ENCODE peak calls at places on chromosomes 13 and 19, in six cellular contexts. One of them, this sample, is unnamed.

GRCh38 chr19:35812220-35813042 is at the start of gene PRODH2:
- DNase-seq in H9: no peak
- DNase-seq in H1: no peak
- DNase-seq in IMR-90: no peak
- DNase-seq in mesenchymal stem cell: no peak
- DNase-seq in neuronal stem cell: no peak
- DNase-seq in this sample: no peak

GRCh38 chr19:371501-372160 is 27.0 kb upstream of the MIER2 start:
- DNase-seq in H9: no peak
- DNase-seq in H1: no peak
- DNase-seq in IMR-90: no peak
- DNase-seq in mesenchymal stem cell: no peak
- DNase-seq in neuronal stem cell: no peak
- DNase-seq in this sample: no peak

GRCh38 chr13:23922005-23922932 is 25.0 kb upstream of the C1QTNF9B start:
- DNase-seq in H9: no peak
- DNase-seq in H1: no peak
- DNase-seq in IMR-90: peak; percentile 31
- DNase-seq in mesenchymal stem cell: no peak
- DNase-seq in neuronal stem cell: no peak
- DNase-seq in this sample: no peak

GRCh38 chr19:2587001-2587719 is 111.2 kb downstream of the GADD45B start:
- DNase-seq in H9: peak; percentile 66
- DNase-seq in H1: no peak
- DNase-seq in IMR-90: peak; percentile 35
- DNase-seq in mesenchymal stem cell: peak; percentile 32
- DNase-seq in neuronal stem cell: no peak
- DNase-seq in this sample: no peak

GRCh38 chr19:43707158-43707712 is 8.6 kb upstream of the IRGC start:
- DNase-seq in H9: no peak
- DNase-seq in H1: no peak
- DNase-seq in IMR-90: no peak
- DNase-seq in mesenchymal stem cell: no peak
- DNase-seq in neuronal stem cell: no peak
- DNase-seq in this sample: no peak

GRCh38 chr13:96968027-96968426 is 26.2 kb downstream of the OXGR1 start:
- DNase-seq in H9: no peak
- DNase-seq in H1: no peak
- DNase-seq in IMR-90: no peak
- DNase-seq in mesenchymal stem cell: no peak
- DNase-seq in neuronal stem cell: no peak
- DNase-seq in this sample: no peak

GRCh38 chr13:19596960-19597361 is 35.6 kb upstream of the TPTE2 start:
- DNase-seq in H9: no peak
- DNase-seq in H1: no peak
- DNase-seq in IMR-90: peak; percentile 74
- DNase-seq in mesenchymal stem cell: peak; percentile 60
- DNase-seq in neuronal stem cell: no peak
- DNase-seq in this sample: no peak

GRCh38 chr19:10230155-10230903 is 802 bp downstream of the S1PR2 start:
- DNase-seq in H9: peak; percentile 77
- DNase-seq in H1: peak; percentile 83
- DNase-seq in IMR-90: peak; percentile 58
- DNase-seq in mesenchymal stem cell: peak; percentile 56
- DNase-seq in neuronal stem cell: peak; percentile 64
- DNase-seq in this sample: peak; percentile 85

GRCh38 chr13:97133955-97134354 is 88.2 kb upstream of the MBNL2 start:
- DNase-seq in H9: no peak
- DNase-seq in H1: no peak
- DNase-seq in IMR-90: no peak
- DNase-seq in mesenchymal stem cell: no peak
- DNase-seq in neuronal stem cell: no peak
- DNase-seq in this sample: no peak

GRCh38 chr13:41523396-41523795 is 66.0 kb downstream of the RGCC start:
- DNase-seq in H9: no peak
- DNase-seq in H1: no peak
- DNase-seq in IMR-90: no peak
- DNase-seq in mesenchymal stem cell: no peak
- DNase-seq in neuronal stem cell: no peak
- DNase-seq in this sample: no peak

GRCh38 chr19:30036154-30037129 is 94.4 kb downstream of the URI1 start:
- DNase-seq in H9: no peak
- DNase-seq in H1: no peak
- DNase-seq in IMR-90: peak; percentile 26
- DNase-seq in mesenchymal stem cell: peak; percentile 3
- DNase-seq in neuronal stem cell: no peak
- DNase-seq in this sample: peak; percentile 47

GRCh38 chr19:3723883-3724282 is 15.7 kb downstream of the TJP3 start:
- DNase-seq in H9: no peak
- DNase-seq in H1: no peak
- DNase-seq in IMR-90: no peak
- DNase-seq in mesenchymal stem cell: no peak
- DNase-seq in neuronal stem cell: no peak
- DNase-seq in this sample: no peak

GRCh38 chr19:31257426-31258130 is 91.7 kb downstream of the TSHZ3 start:
- DNase-seq in H9: no peak
- DNase-seq in H1: peak; percentile 39
- DNase-seq in IMR-90: no peak
- DNase-seq in mesenchymal stem cell: no peak
- DNase-seq in neuronal stem cell: no peak
- DNase-seq in this sample: no peak

GRCh38 chr19:50821248-50821612 is 2.4 kb downstream of the KLK1 start:
- DNase-seq in H9: no peak
- DNase-seq in H1: no peak
- DNase-seq in IMR-90: no peak
- DNase-seq in mesenchymal stem cell: no peak
- DNase-seq in neuronal stem cell: no peak
- DNase-seq in this sample: no peak

GRCh38 chr19:5128251-5128931 is 159.5 kb downstream of the KDM4B start:
- DNase-seq in H9: no peak
- DNase-seq in H1: no peak
- DNase-seq in IMR-90: peak; percentile 75
- DNase-seq in mesenchymal stem cell: peak; percentile 88
- DNase-seq in neuronal stem cell: no peak
- DNase-seq in this sample: no peak

GRCh38 chr13:99056381-99057014 is 78.6 kb upstream of the DOCK9 start:
- DNase-seq in H9: no peak
- DNase-seq in H1: no peak
- DNase-seq in IMR-90: no peak
- DNase-seq in mesenchymal stem cell: no peak
- DNase-seq in neuronal stem cell: no peak
- DNase-seq in this sample: no peak

GRCh38 chr19:4371898-4372629 is 28.3 kb downstream of the SH3GL1 start:
- DNase-seq in H9: no peak
- DNase-seq in H1: peak; percentile 43
- DNase-seq in IMR-90: no peak
- DNase-seq in mesenchymal stem cell: no peak
- DNase-seq in neuronal stem cell: no peak
- DNase-seq in this sample: no peak

GRCh38 chr13:99053636-99054233 is 75.9 kb upstream of the DOCK9 start:
- DNase-seq in H9: no peak
- DNase-seq in H1: no peak
- DNase-seq in IMR-90: no peak
- DNase-seq in mesenchymal stem cell: no peak
- DNase-seq in neuronal stem cell: no peak
- DNase-seq in this sample: no peak

GRCh38 chr19:10001899-10002298 is 8.4 kb downstream of the COL5A3 start:
- DNase-seq in H9: peak; percentile 79
- DNase-seq in H1: peak; percentile 82
- DNase-seq in IMR-90: no peak
- DNase-seq in mesenchymal stem cell: no peak
- DNase-seq in neuronal stem cell: no peak
- DNase-seq in this sample: no peak

GRCh38 chr19:48495391-48495790 is 16.2 kb downstream of the LMTK3 start:
- DNase-seq in H9: no peak
- DNase-seq in H1: no peak
- DNase-seq in IMR-90: no peak
- DNase-seq in mesenchymal stem cell: peak; percentile 54
- DNase-seq in neuronal stem cell: no peak
- DNase-seq in this sample: no peak

GRCh38 chr13:33174980-33175379 is 110.6 kb downstream of the STARD13 start:
- DNase-seq in H9: no peak
- DNase-seq in H1: no peak
- DNase-seq in IMR-90: peak; percentile 36
- DNase-seq in mesenchymal stem cell: peak; percentile 80
- DNase-seq in neuronal stem cell: no peak
- DNase-seq in this sample: no peak

GRCh38 chr19:3075605-3076431 is 13.5 kb upstream of the TLE5 start:
- DNase-seq in H9: peak; percentile 67
- DNase-seq in H1: peak; percentile 91
- DNase-seq in IMR-90: no peak
- DNase-seq in mesenchymal stem cell: no peak
- DNase-seq in neuronal stem cell: no peak
- DNase-seq in this sample: peak; percentile 75

GRCh38 chr13:49295231-49295630 is 47.5 kb downstream of the CDADC1 start:
- DNase-seq in H9: no peak
- DNase-seq in H1: peak; percentile 38
- DNase-seq in IMR-90: no peak
- DNase-seq in mesenchymal stem cell: no peak
- DNase-seq in neuronal stem cell: no peak
- DNase-seq in this sample: no peak

GRCh38 chr13:107069107-107069776 is 501.3 kb upstream of the ARGLU1 start:
- DNase-seq in H9: no peak
- DNase-seq in H1: no peak
- DNase-seq in IMR-90: peak; percentile 48
- DNase-seq in mesenchymal stem cell: peak; percentile 25
- DNase-seq in neuronal stem cell: no peak
- DNase-seq in this sample: no peak

GRCh38 chr19:51508059-51508733 is 6.6 kb upstream of the SIGLEC12 start:
- DNase-seq in H9: no peak
- DNase-seq in H1: no peak
- DNase-seq in IMR-90: no peak
- DNase-seq in mesenchymal stem cell: no peak
- DNase-seq in neuronal stem cell: no peak
- DNase-seq in this sample: no peak

GRCh38 chr19:55536951-55537740 is at the start of gene SBK2:
- DNase-seq in H9: peak; percentile 93
- DNase-seq in H1: peak; percentile 98
- DNase-seq in IMR-90: no peak
- DNase-seq in mesenchymal stem cell: no peak
- DNase-seq in neuronal stem cell: peak; percentile 79
- DNase-seq in this sample: no peak

GRCh38 chr13:70183041-70183440 is 74.8 kb upstream of the KLHL1 start:
- DNase-seq in H9: no peak
- DNase-seq in H1: no peak
- DNase-seq in IMR-90: no peak
- DNase-seq in mesenchymal stem cell: peak; percentile 70
- DNase-seq in neuronal stem cell: no peak
- DNase-seq in this sample: no peak

GRCh38 chr19:39339636-39340035 is 2.6 kb upstream of the SAMD4B start:
- DNase-seq in H9: no peak
- DNase-seq in H1: no peak
- DNase-seq in IMR-90: no peak
- DNase-seq in mesenchymal stem cell: no peak
- DNase-seq in neuronal stem cell: no peak
- DNase-seq in this sample: no peak
- H3K14ac ChIP-seq in H9: no peak overlapping the region
- H3K14ac ChIP-seq in H1: no peak overlapping the region
- H3K14ac ChIP-seq in IMR-90: no peak overlapping the region
- H3K14ac ChIP-seq in mesenchymal stem cell: no peak overlapping the region
- H3K14ac ChIP-seq in neuronal stem cell: no peak overlapping the region
- H3K14ac ChIP-seq in this sample: no peak overlapping the region

DNA sequence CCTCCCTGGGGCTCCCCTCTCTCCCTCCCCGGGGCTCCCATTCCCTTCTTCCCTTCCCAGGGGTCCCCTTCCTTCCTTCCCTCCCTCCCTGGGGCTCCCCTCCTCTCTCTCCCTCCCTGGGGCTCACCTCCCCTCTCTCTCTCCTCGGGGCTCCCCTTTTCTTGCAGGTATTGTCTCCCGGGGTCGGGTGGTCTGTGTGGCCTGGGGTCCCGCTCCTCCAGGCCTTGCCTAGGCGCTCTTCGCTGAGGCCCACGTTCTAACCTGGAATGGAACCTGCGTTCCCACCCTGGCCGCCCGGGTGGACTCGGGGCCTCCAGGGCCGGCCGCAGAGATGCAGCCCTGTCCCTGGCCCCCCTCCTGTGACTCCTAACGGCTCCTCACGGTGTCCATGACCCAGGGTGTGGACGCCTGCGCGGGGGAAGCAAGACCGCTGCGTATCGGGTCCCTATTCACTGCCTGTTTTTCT is 940 bp upstream of the DCUN1D2 start:
- DNase-seq in H9: no peak
- DNase-seq in H1: peak; percentile 70
- DNase-seq in IMR-90: peak; percentile 14
- DNase-seq in mesenchymal stem cell: peak; percentile 54
- DNase-seq in neuronal stem cell: peak; percentile 21
- DNase-seq in this sample: peak; percentile 42
- H4K8ac ChIP-seq in H9: no peak overlapping the region
- H4K8ac ChIP-seq in H1: peak overlapping the region; percentile 90
- H4K8ac ChIP-seq in IMR-90: peak overlapping the region; percentile 12
- H4K8ac ChIP-seq in mesenchymal stem cell: peak overlapping the region; percentile 78
- H4K8ac ChIP-seq in neuronal stem cell: no peak overlapping the region
- H4K8ac ChIP-seq in this sample: peak overlapping the region; percentile 86

GRCh38 chr13:113934576-113934975 is 39.3 kb downstream of the C13orf46 start:
- DNase-seq in H9: no peak
- DNase-seq in H1: no peak
- DNase-seq in IMR-90: no peak
- DNase-seq in mesenchymal stem cell: no peak
- DNase-seq in neuronal stem cell: no peak
- DNase-seq in this sample: no peak

GRCh38 chr13:113935081-113935511 is 38.8 kb downstream of the C13orf46 start:
- DNase-seq in H9: peak; percentile 53
- DNase-seq in H1: peak; percentile 59
- DNase-seq in IMR-90: no peak
- DNase-seq in mesenchymal stem cell: no peak
- DNase-seq in neuronal stem cell: no peak
- DNase-seq in this sample: no peak

GRCh38 chr13:113936566-113936965 is 37.3 kb downstream of the C13orf46 start:
- DNase-seq in H9: no peak
- DNase-seq in H1: no peak
- DNase-seq in IMR-90: no peak
- DNase-seq in mesenchymal stem cell: no peak
- DNase-seq in neuronal stem cell: no peak
- DNase-seq in this sample: no peak

GRCh38 chr13:113936166-113936565 is 37.7 kb downstream of the C13orf46 start:
- DNase-seq in H9: no peak
- DNase-seq in H1: no peak
- DNase-seq in IMR-90: no peak
- DNase-seq in mesenchymal stem cell: no peak
- DNase-seq in neuronal stem cell: no peak
- DNase-seq in this sample: no peak

DNA sequence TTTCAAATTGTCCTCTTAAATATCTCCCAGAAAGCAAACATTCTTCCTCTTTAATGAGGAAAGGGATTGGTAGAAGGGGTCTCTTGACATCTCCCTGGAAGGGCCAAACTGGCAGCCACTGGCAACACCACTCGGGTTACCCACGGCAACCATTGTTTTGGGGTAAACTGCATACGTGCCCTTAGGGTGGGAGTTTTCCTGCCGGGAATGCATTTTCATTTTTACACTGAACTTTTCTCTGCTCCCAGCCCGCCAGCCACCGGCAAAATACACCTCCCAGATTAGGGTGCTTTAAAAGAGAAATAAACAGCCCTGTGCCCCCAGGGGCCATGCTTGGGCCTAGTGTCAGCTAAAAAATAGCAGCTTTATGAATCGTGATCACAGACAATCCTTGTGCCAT is 38.4 kb downstream of the C13orf46 start:
- DNase-seq in H9: no peak
- DNase-seq in H1: no peak
- DNase-seq in IMR-90: no peak
- DNase-seq in mesenchymal stem cell: no peak
- DNase-seq in neuronal stem cell: no peak
- DNase-seq in this sample: no peak
- H3K27ac ChIP-seq in H9: no peak overlapping the region
- H3K27ac ChIP-seq in H1: no peak overlapping the region
- H3K27ac ChIP-seq in IMR-90: no peak overlapping the region
- H3K27ac ChIP-seq in mesenchymal stem cell: no peak overlapping the region
- H3K27ac ChIP-seq in neuronal stem cell: no peak overlapping the region
- H3K27ac ChIP-seq in this sample: peak overlapping the region; percentile 37

GRCh38 chr13:28476919-28477708 is 17.8 kb downstream of the FLT1 start:
- DNase-seq in H9: no peak
- DNase-seq in H1: no peak
- DNase-seq in IMR-90: no peak
- DNase-seq in mesenchymal stem cell: peak; percentile 74
- DNase-seq in neuronal stem cell: no peak
- DNase-seq in this sample: peak; percentile 62
- H3K14ac ChIP-seq in H9: no peak overlapping the region
- H3K14ac ChIP-seq in H1: no peak overlapping the region
- H3K14ac ChIP-seq in IMR-90: peak overlapping the region; percentile 86
- H3K14ac ChIP-seq in mesenchymal stem cell: no peak overlapping the region
- H3K14ac ChIP-seq in neuronal stem cell: no peak overlapping the region
- H3K14ac ChIP-seq in this sample: no peak overlapping the region

This sample was measured in trophoblast cell.